ENCODE peak calls at places on chromosomes 6 and 20, in eight cellular contexts. P, G, D, S, J, C, N and Q are unnamed samples.

GRCh38 chr20:8153281-8153908 is 21.3 kb downstream of the PLCB1 start:
- DNase-seq in S (peak; percentile 12), P (no peak), C (no peak), N (no peak), G (no peak), D (no peak), J (no peak), Q (peak; percentile 30)

GRCh38 chr20:10501377-10501776 is 66.3 kb downstream of the SLX4IP start:
- DNase-seq in C (no peak), P (no peak), D (no peak), N (no peak), S (no peak), G (peak; percentile 21), J (peak; percentile 27), Q (no peak)

GRCh38 chr20:17698419-17698818 is 1.3 kb upstream of the BANF2 start:
- DNase-seq in N (no peak), J (no peak), C (no peak), D (no peak), G (no peak), S (no peak), P (no peak), Q (no peak)

GRCh38 chr20:50417484-50418235 is 92.5 kb upstream of the PTPN1 start:
- DNase-seq in G (no peak), D (no peak), P (no peak), C (no peak), N (no peak), J (no peak), S (no peak), Q (no peak)

GRCh38 chr6:159701413-159701999 is 8.5 kb upstream of the SOD2 start:
- DNase-seq in S (no peak), G (peak; percentile 92), C (no peak), D (no peak), J (no peak), P (peak; percentile 67), N (peak; percentile 53), Q (no peak)

GRCh38 chr20:9889270-9889981 is 50.5 kb upstream of the PAK5 start:
- DNase-seq in D (no peak), N (no peak), J (no peak), C (no peak), G (no peak), S (no peak), P (no peak), Q (peak; percentile 1)

GRCh38 chr6:26022166-26022510 is 59.5 kb downstream of the TRIM38 start:
- DNase-seq in P (no peak), N (no peak), J (peak; percentile 90), C (peak; percentile 69), S (peak; percentile 65), D (peak; percentile 60), G (peak; percentile 80), Q (no peak)

GRCh38 chr6:2140438-2141128 is 104.8 kb downstream of the GMDS start:
- DNase-seq in J (no peak), D (no peak), P (no peak), S (no peak), N (no peak), C (no peak), G (no peak), Q (no peak)

GRCh38 chr20:4159765-4160490 is 144.6 kb upstream of the RNF24 start:
- DNase-seq in G (no peak), S (no peak), N (no peak), D (no peak), J (no peak), C (no peak), P (no peak), Q (no peak)

GRCh38 chr20:5991623-5992441 is 41.4 kb downstream of the MCM8 start:
- DNase-seq in G (peak; percentile 22), S (no peak), J (no peak), C (no peak), N (no peak), P (no peak), D (no peak), Q (no peak)

GRCh38 chr20:4666001-4666470 is 55.7 kb upstream of the PRND start:
- DNase-seq in C (no peak), N (no peak), P (no peak), J (no peak), S (no peak), D (no peak), G (peak; percentile 61), Q (no peak)

GRCh38 chr6:18216411-18216810 is 47.9 kb downstream of the DEK start:
- DNase-seq in C (no peak), G (peak; percentile 75), N (no peak), J (no peak), D (no peak), P (peak; percentile 26), S (no peak), Q (no peak)

GRCh38 chr6:21678990-21679389 is 85.4 kb downstream of the SOX4 start:
- DNase-seq in D (no peak), S (no peak), P (peak; percentile 24), J (no peak), G (peak; percentile 42), C (no peak), N (no peak), Q (no peak)

GRCh38 chr20:36541227-36542018 is at the start of gene MYL9:
- DNase-seq in N (peak; percentile 90), G (peak; percentile 81), C (peak; percentile 91), P (peak; percentile 39), D (peak; percentile 85), S (peak; percentile 81), J (peak; percentile 97), Q (peak; percentile 44)

GRCh38 chr6:151609146-151609962 is 115.5 kb downstream of the CCDC170 start:
- DNase-seq in N (peak; percentile 27), C (peak; percentile 46), J (peak; percentile 53), G (no peak), D (no peak), P (no peak), S (peak; percentile 2), Q (no peak)

GRCh38 chr6:28353981-28354676 is 4.4 kb downstream of the ZKSCAN3 start:
- DNase-seq in C (no peak), S (peak; percentile 72), P (no peak), D (peak; percentile 76), J (no peak), N (peak; percentile 63), G (peak; percentile 27), Q (no peak)

GRCh38 chr6:56364482-56365313 is 117.3 kb upstream of the COL21A1 start:
- DNase-seq in D (no peak), N (no peak), P (no peak), C (no peak), G (peak; percentile 76), S (no peak), J (no peak), Q (no peak)

GRCh38 chr20:14434379-14435136 is 97.1 kb upstream of the FLRT3 start:
- DNase-seq in N (no peak), J (no peak), D (no peak), C (no peak), S (no peak), P (peak; percentile 16), G (no peak), Q (no peak)

GRCh38 chr6:144929262-144929661 is 644.1 kb downstream of the UTRN start:
- DNase-seq in G (no peak), D (no peak), P (no peak), J (no peak), C (no peak), N (no peak), S (no peak), Q (no peak)

DNA sequence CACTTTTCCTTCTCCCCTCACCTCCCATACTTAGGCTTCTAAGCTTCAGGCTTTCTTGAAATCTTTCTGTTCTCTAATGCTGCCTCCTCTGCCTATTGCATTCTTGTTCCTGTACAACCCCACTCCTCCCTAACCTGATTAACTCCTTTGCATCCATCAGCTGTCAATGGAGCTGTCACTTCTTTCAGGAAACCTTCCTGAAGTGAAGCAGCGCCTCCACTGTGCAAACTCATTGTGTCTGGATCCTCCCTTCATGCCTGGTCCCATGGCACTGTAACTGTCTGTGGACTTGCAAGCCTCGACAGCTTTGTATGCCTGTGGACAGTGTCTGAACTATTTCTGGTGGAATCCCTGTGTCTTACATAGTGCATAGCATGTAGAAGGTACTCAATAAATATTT is 185.0 kb downstream of the HS3ST5 start:
- DNase-seq in N (no peak), J (no peak), S (no peak), P (no peak), G (no peak), D (no peak), C (no peak), Q (no peak)
- TF ChIP-seq CTCF in N (no peak), J (no peak), S (no peak), P (no peak), G (no peak), D (no peak), C (no peak), Q (no peak)

DNA sequence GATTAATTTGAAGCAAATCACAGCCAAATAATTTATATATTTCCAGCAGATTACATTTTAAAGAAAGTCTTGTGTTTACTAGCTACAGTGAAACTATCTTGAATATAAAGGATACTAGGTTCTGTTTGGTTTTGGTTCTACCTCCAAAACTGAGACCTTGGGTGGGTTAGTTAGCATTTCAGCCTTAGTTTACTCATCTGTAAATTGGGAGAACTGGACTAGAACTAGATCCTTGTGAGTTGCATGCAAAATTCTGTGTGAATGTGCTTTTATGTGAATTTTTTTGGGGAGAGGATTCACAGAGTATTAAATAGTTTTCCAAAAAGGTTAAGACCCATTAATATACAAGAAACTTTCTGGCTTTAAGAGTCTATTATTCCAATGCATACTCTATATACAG is 4.1 kb downstream of the GMNN start:
- DNase-seq in P (no peak), G (no peak), C (no peak), N (no peak), S (no peak), D (no peak), J (no peak), Q (no peak)
- H3K4me3 ChIP-seq in P (no peak overlapping the region), G (no peak overlapping the region), C (no peak overlapping the region), N (no peak overlapping the region), S (no peak overlapping the region), D (no peak overlapping the region), J (no peak overlapping the region), Q (no peak overlapping the region)

DNA sequence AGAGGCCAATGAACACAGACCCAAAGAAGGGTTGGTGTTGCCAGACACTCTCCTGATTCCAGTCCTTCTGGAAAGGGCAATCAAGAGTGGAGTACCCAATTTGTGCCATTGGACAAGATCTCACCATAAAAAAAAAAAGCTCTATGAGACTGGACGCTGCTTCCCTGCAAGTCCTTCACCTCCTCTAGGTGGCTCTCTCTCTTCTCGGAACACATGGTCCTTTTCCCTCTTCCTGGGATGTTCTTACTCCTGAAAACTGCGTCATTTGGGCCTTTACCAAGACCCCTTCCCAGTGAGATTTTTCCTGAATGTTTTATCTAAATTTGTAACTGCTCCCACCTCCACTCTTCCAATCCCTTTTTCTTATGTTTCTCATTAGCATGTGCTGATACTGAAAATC is 280.8 kb downstream of the FOXA2 start:
- DNase-seq in J (no peak), D (no peak), N (no peak), S (no peak), G (no peak), P (no peak), C (no peak), Q (no peak)
- TF ChIP-seq CTCF in J (no peak), D (no peak), N (no peak), S (no peak), G (peak; percentile 23), P (no peak), C (no peak), Q (peak; percentile 23)

DNA sequence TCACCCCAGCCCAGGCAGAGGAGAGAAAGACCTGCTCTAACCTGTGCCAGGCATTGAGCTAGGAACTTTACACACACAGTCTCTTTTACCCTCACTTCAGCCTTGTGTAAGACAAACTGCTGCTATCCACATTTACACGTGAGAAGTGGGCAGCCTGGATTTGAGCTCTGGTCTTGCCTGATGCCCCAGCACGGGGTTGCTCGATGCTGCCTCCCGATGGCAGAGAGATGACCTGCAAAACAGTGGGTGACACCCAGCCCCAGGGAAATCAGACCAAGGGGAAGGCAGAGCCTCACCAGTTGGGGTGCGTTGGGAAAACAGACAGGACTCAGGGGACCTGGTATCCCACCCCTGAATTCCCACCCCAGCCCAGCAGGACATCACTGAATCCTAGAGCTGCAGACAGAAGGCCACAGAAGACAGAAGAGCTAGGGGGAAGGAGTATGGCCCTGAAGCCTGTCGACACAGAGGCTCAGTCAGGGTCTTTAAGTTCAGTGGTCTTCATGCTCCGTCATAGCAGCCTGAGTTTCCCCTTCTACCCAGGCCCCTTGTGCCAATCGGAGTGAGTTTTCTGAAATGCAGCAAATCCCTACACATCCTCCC is 990 bp downstream of the BPI start:
- DNase-seq in C (no peak), D (peak; percentile 40), G (peak; percentile 38), P (no peak), S (peak; percentile 26), N (peak; percentile 35), J (no peak), Q (no peak)
- H3K4me3 ChIP-seq in C (no peak overlapping the region), D (no peak overlapping the region), G (no peak overlapping the region), P (no peak overlapping the region), S (no peak overlapping the region), N (no peak overlapping the region), J (no peak overlapping the region), Q (no peak overlapping the region)